ENCODE peak calls at places on chromosomes 5 and 9, in eight cellular contexts. L is H54, D is EL, P is NCI-H524, Y is Caki2, X is NCI-H1417, F is T-helper 9 cell, W is NCI-H2171 treated with DMSO at 0.1 percent for 48 hours. V is an unnamed sample.

GRCh38 chr5:154811653-154812465 is 38.5 kb downstream of the FAXDC2 start:
- DNase-seq in L (peak), D (peak), P (peak), F (peak), Y (peak), W (peak), X (peak), V (peak)

GRCh38 chr5:14675309-14675708 is 10.8 kb downstream of the OTULIN start:
- DNase-seq in F (no peak), D (no peak), X (no peak), Y (no peak), P (no peak), W (no peak), L (no peak), V (no peak)

GRCh38 chr5:44454002-44454401 is 64.8 kb upstream of the FGF10 start:
- DNase-seq in P (no peak), L (no peak), Y (no peak), F (no peak), X (no peak), D (no peak), W (no peak), V (no peak)

GRCh38 chr5:170301901-170302728 is 4.5 kb upstream of the LCP2 start:
- DNase-seq in L (no peak), P (no peak), Y (no peak), D (no peak), W (no peak), X (no peak), F (no peak), V (no peak)

GRCh38 chr5:143576721-143577484 is 173.4 kb upstream of the NR3C1 start:
- DNase-seq in P (no peak), X (no peak), L (no peak), D (peak), Y (peak), F (no peak), W (no peak), V (no peak)

GRCh38 chr9:134637241-134637640 is 4.4 kb upstream of the COL5A1 start:
- DNase-seq in L (peak), P (peak), X (no peak), Y (no peak), D (peak), F (no peak), W (no peak), V (no peak)

GRCh38 chr5:134957920-134958608 is 9.6 kb upstream of the CATSPER3 start:
- DNase-seq in D (no peak), L (no peak), W (no peak), P (no peak), Y (no peak), X (no peak), F (no peak), V (no peak)

GRCh38 chr5:41193462-41194166 is 19.7 kb downstream of the C6 start:
- DNase-seq in X (no peak), L (no peak), P (no peak), Y (peak), F (no peak), W (peak), D (peak), V (peak)

GRCh38 chr5:141182248-141182647 is at the start of gene PCDHB16:
- DNase-seq in D (peak), Y (peak), F (no peak), L (no peak), W (peak), P (peak), X (no peak), V (no peak)

GRCh38 chr9:136773386-136774044 is 9.2 kb upstream of the LCN15 start:
- DNase-seq in Y (peak), D (peak), F (no peak), P (peak), W (peak), L (no peak), X (no peak), V (no peak)

GRCh38 chr9:115057559-115057958 is 60.4 kb downstream of the TNC start:
- DNase-seq in L (no peak), P (no peak), F (no peak), D (peak), W (no peak), Y (no peak), X (no peak), V (no peak)

GRCh38 chr9:120324996-120325642 is 254.8 kb downstream of the CDK5RAP2 start:
- DNase-seq in L (no peak), P (peak), F (no peak), W (no peak), Y (no peak), D (no peak), X (peak), V (no peak)

GRCh38 chr5:170293273-170293672 is 4.3 kb downstream of the LCP2 start:
- DNase-seq in L (no peak), P (no peak), W (no peak), Y (no peak), D (no peak), F (peak), X (no peak), V (no peak)

GRCh38 chr9:127780126-127780885 is 1.8 kb upstream of the SH2D3C start:
- DNase-seq in Y (no peak), L (no peak), X (no peak), W (no peak), F (no peak), D (no peak), P (no peak), V (no peak)

GRCh38 chr5:172688735-172689572 is 47.9 kb downstream of the NEURL1B start:
- DNase-seq in Y (no peak), D (no peak), P (no peak), W (no peak), L (no peak), X (no peak), F (no peak), V (no peak)

GRCh38 chr9:77514886-77515711 is 133.0 kb downstream of the GNA14 start:
- DNase-seq in D (peak), P (no peak), F (no peak), Y (no peak), L (no peak), X (no peak), W (no peak), V (no peak)

GRCh38 chr5:31119938-31120641 is 73.4 kb upstream of the CDH6 start:
- DNase-seq in X (no peak), Y (peak), W (no peak), L (no peak), P (no peak), F (no peak), D (no peak), V (peak)

GRCh38 chr5:145941096-145941676 is 4.8 kb downstream of the SH3RF2 start:
- DNase-seq in X (no peak), Y (no peak), P (no peak), F (no peak), L (no peak), D (no peak), W (no peak), V (no peak)

GRCh38 chr5:35337332-35338168 is 107.3 kb upstream of the PRLR start:
- DNase-seq in F (no peak), P (no peak), L (no peak), W (no peak), D (no peak), X (no peak), Y (no peak), V (no peak)

GRCh38 chr9:87250205-87250604 is 247.5 kb upstream of the DAPK1 start:
- DNase-seq in L (no peak), Y (no peak), W (no peak), X (no peak), F (no peak), D (no peak), P (no peak), V (no peak)

GRCh38 chr5:173498286-173498685 is 118.2 kb downstream of the BOD1 start:
- DNase-seq in F (no peak), Y (peak), L (no peak), D (peak), X (no peak), W (no peak), P (no peak), V (peak)

GRCh38 chr9:13755551-13755950 is 476.1 kb upstream of the MPDZ start:
- DNase-seq in L (no peak), Y (no peak), F (no peak), X (no peak), W (no peak), P (no peak), D (no peak), V (no peak)

GRCh38 chr5:7087719-7088297 is 308.1 kb upstream of the ADCY2 start:
- DNase-seq in L (no peak), W (no peak), F (no peak), P (peak), Y (no peak), D (no peak), X (no peak), V (no peak)

GRCh38 chr5:120545007-120545406 is 80.9 kb downstream of the PRR16 start:
- DNase-seq in D (peak), W (no peak), P (no peak), Y (no peak), L (no peak), X (no peak), F (no peak), V (no peak)

GRCh38 chr5:17001418-17001817 is 65.3 kb upstream of the MYO10 start:
- DNase-seq in Y (no peak), P (no peak), W (no peak), D (peak), L (no peak), X (no peak), F (no peak), V (no peak)

GRCh38 chr5:107425541-107426031 is 245.2 kb downstream of the EFNA5 start:
- DNase-seq in L (peak), P (no peak), X (no peak), W (no peak), D (peak), F (no peak), Y (peak), V (peak)

GRCh38 chr5:16600397-16600796 is 16.4 kb downstream of the RETREG1 start:
- DNase-seq in W (no peak), X (peak), Y (no peak), L (no peak), P (no peak), F (no peak), D (peak), V (no peak)

GRCh38 chr5:39164016-39164415 is 55.3 kb downstream of the FYB1 start:
- DNase-seq in D (no peak), Y (no peak), W (no peak), L (no peak), X (no peak), P (no peak), F (peak), V (no peak)

GRCh38 chr5:67197536-67197935 is 937 bp upstream of the CD180 start:
- DNase-seq in W (no peak), F (no peak), D (no peak), X (no peak), P (no peak), Y (no peak), L (no peak), V (no peak)

GRCh38 chr9:31799953-31800609 is 584.4 kb upstream of the ACO1 start:
- DNase-seq in Y (peak), X (peak), W (peak), D (no peak), L (no peak), F (no peak), P (peak), V (peak)

GRCh38 chr5:92800360-92800759 is 780.7 kb downstream of the NR2F1-AS1 start:
- DNase-seq in Y (no peak), F (no peak), P (peak), L (no peak), W (peak), X (peak), D (peak), V (no peak)

V was measured in epithelial cell of proximal tubule.